ENCODE peak calls at places on chromosomes 16 and 17, in four cellular contexts. P is cardiac fibroblast, B is mammary epithelial cell, N is GM04503. K is an unnamed sample.
A peak's percentile ranks its signal among the peaks of the same experiment; 100 is the strongest.

GRCh38 chr17:66466933-66467367 is 164.5 kb downstream of the PRKCA start:
- DNase-seq in N (peak; percentile 99), B (peak; percentile 98), P (peak; percentile 98), K (peak; percentile 96)

GRCh38 chr16:85220125-85220839 is 108.0 kb upstream of the CIBAR2 start:
- DNase-seq in N (peak; percentile 61), P (peak; percentile 89), B (peak; percentile 76), K (no peak)

GRCh38 chr16:73047536-73048291 is at the start of gene ZFHX3:
- DNase-seq in P (peak; percentile 71), N (no peak), B (peak; percentile 70), K (no peak)

GRCh38 chr17:19533036-19533717 is 477 bp upstream of the SLC47A1 start:
- DNase-seq in B (no peak), P (no peak), N (no peak), K (no peak)

GRCh38 chr17:48113201-48113676 is 5.7 kb downstream of the SNX11 start:
- DNase-seq in N (no peak), P (peak; percentile 29), B (no peak), K (no peak)

GRCh38 chr16:86085795-86086194 is 186.8 kb downstream of the IRF8 start:
- DNase-seq in N (no peak), P (no peak), B (no peak), K (no peak)

GRCh38 chr16:27289669-27290068 is 21.1 kb upstream of the NSMCE1 start:
- DNase-seq in B (no peak), P (no peak), N (no peak), K (no peak)

GRCh38 chr16:51553910-51554309 is 402.8 kb upstream of the SALL1 start:
- DNase-seq in B (peak; percentile 68), P (peak; percentile 29), N (no peak), K (no peak)

GRCh38 chr16:73154063-73154870 is 106.3 kb upstream of the ZFHX3 start:
- DNase-seq in N (no peak), P (peak; percentile 70), B (no peak), K (no peak)

GRCh38 chr17:75844530-75845057 is 390 bp upstream of the UNC13D start:
- DNase-seq in N (no peak), B (peak; percentile 38), P (no peak), K (no peak)

GRCh38 chr16:87740441-87740840 is 25.3 kb downstream of the KLHDC4 start:
- DNase-seq in N (peak; percentile 28), B (no peak), P (no peak), K (peak; percentile 19)

GRCh38 chr16:10040136-10041080 is 141.8 kb downstream of the GRIN2A start:
- DNase-seq in P (no peak), N (no peak), B (no peak), K (no peak)

GRCh38 chr17:2792541-2793169 is 3.6 kb upstream of the RAP1GAP2 start:
- DNase-seq in N (no peak), P (no peak), B (no peak), K (no peak)

GRCh38 chr16:80931985-80932720 is 74.5 kb downstream of the CMC2 start:
- DNase-seq in B (peak; percentile 12), P (peak; percentile 77), N (no peak), K (peak; percentile 18)

GRCh38 chr16:17227278-17227677 is 243.5 kb downstream of the XYLT1 start:
- DNase-seq in B (peak; percentile 68), P (no peak), N (no peak), K (no peak)

K was measured in stromal cell of bone marrow.